ENCODE peak calls at places on chromosomes 4 and X, in ten cellular contexts. R, L, F, A, K, Z, I, O, J and T are unnamed samples.

GRCh38 chr4:149161247-149161646 is 654.4 kb downstream of the IQCM start:
- DNase-seq in R (no peak), L (no peak), F (no peak), A (no peak), K (no peak), Z (no peak), I (no peak), O (no peak), J (peak; percentile 56), T (no peak)

GRCh38 chr4:144656857-144657256 is 10.9 kb downstream of the HHIP start:
- DNase-seq in R (no peak), L (no peak), F (no peak), A (no peak), K (no peak), Z (no peak), I (no peak), O (no peak), J (peak; percentile 51), T (peak; percentile 31)

GRCh38 chr4:24234288-24234848 is 344.5 kb upstream of the PPARGC1A start:
- DNase-seq in R (no peak), L (no peak), F (no peak), A (no peak), K (no peak), Z (no peak), I (no peak), O (no peak), J (no peak), T (no peak)

GRCh38 chr4:8221985-8222384 is 22.9 kb downstream of the SH3TC1 start:
- DNase-seq in R (no peak), L (no peak), F (no peak), A (no peak), K (no peak), Z (no peak), I (peak; percentile 68), O (no peak), J (no peak), T (no peak)

GRCh38 chr4:37001688-37002436 is 242.7 kb upstream of the NWD2 start:
- DNase-seq in R (no peak), L (no peak), F (no peak), A (no peak), K (no peak), Z (no peak), I (no peak), O (no peak), J (no peak), T (no peak)

GRCh38 chr4:52199574-52200338 is 148.7 kb downstream of the SPATA18 start:
- DNase-seq in R (no peak), L (no peak), F (no peak), A (no peak), K (no peak), Z (no peak), I (peak; percentile 2), O (no peak), J (peak; percentile 3), T (peak; percentile 5)

GRCh38 chr4:25667931-25668557 is 12.4 kb downstream of the SLC34A2 start:
- DNase-seq in R (peak; percentile 40), L (no peak), F (peak; percentile 29), A (no peak), K (no peak), Z (no peak), I (no peak), O (no peak), J (no peak), T (no peak)

GRCh38 chr4:96652158-96652557 is 812.3 kb downstream of the PDHA2 start:
- DNase-seq in R (no peak), L (no peak), F (no peak), A (no peak), K (no peak), Z (no peak), I (no peak), O (no peak), J (peak; percentile 55), T (peak; percentile 13)

GRCh38 chr4:83905952-83906351 is 370.0 kb downstream of the GPAT3 start:
- DNase-seq in R (no peak), L (no peak), F (no peak), A (no peak), K (no peak), Z (no peak), I (peak; percentile 40), O (no peak), J (no peak), T (no peak)

GRCh38 chr4:147782087-147782781 is 50.3 kb downstream of the ARHGAP10 start:
- DNase-seq in R (no peak), L (no peak), F (no peak), A (no peak), K (no peak), Z (no peak), I (no peak), O (no peak), J (peak; percentile 69), T (no peak)

GRCh38 chr4:123749408-123749807 is 352.8 kb downstream of the SPRY1 start:
- DNase-seq in R (no peak), L (no peak), F (no peak), A (no peak), K (peak; percentile 74), Z (no peak), I (no peak), O (peak; percentile 48), J (no peak), T (no peak)

GRCh38 chrX:75038925-75039324 is 113.7 kb upstream of the NEXMIF start:
- DNase-seq in R (no peak), L (no peak), F (no peak), A (no peak), K (no peak), Z (no peak), I (peak; percentile 59), O (no peak), J (no peak), T (no peak)

GRCh38 chr4:40321671-40322131 is 13.4 kb upstream of the CHRNA9 start:
- DNase-seq in R (no peak), L (no peak), F (no peak), A (peak; percentile 59), K (no peak), Z (no peak), I (peak; percentile 19), O (no peak), J (peak; percentile 72), T (no peak)

GRCh38 chr4:85747871-85748491 is 273.0 kb downstream of the ARHGAP24 start:
- DNase-seq in R (no peak), L (no peak), F (peak; percentile 67), A (peak; percentile 50), K (no peak), Z (no peak), I (peak; percentile 73), O (no peak), J (peak; percentile 88), T (peak; percentile 78)

GRCh38 chrX:36974896-36975295 is 33.3 kb upstream of the FAM47C start:
- DNase-seq in R (no peak), L (no peak), F (no peak), A (no peak), K (no peak), Z (no peak), I (no peak), O (no peak), J (no peak), T (no peak)

GRCh38 chrX:142214081-142214480 is 9.0 kb upstream of the MAGEC2 start:
- DNase-seq in R (no peak), L (no peak), F (no peak), A (no peak), K (no peak), Z (no peak), I (no peak), O (no peak), J (no peak), T (no peak)

GRCh38 chrX:76148753-76149152 is 24.1 kb upstream of the PBDC1 start:
- DNase-seq in R (no peak), L (peak; percentile 33), F (no peak), A (no peak), K (peak; percentile 84), Z (no peak), I (peak; percentile 72), O (peak; percentile 52), J (peak; percentile 62), T (no peak)
- H3K4me3 ChIP-seq in R (peak overlapping the region; percentile 35), L (no peak overlapping the region), F (no peak overlapping the region), A (peak overlapping the region; percentile 17), K (no peak overlapping the region), Z (no peak overlapping the region), I (peak overlapping the region; percentile 64), O (no peak overlapping the region), J (peak overlapping the region; percentile 16), T (no peak overlapping the region)

DNA sequence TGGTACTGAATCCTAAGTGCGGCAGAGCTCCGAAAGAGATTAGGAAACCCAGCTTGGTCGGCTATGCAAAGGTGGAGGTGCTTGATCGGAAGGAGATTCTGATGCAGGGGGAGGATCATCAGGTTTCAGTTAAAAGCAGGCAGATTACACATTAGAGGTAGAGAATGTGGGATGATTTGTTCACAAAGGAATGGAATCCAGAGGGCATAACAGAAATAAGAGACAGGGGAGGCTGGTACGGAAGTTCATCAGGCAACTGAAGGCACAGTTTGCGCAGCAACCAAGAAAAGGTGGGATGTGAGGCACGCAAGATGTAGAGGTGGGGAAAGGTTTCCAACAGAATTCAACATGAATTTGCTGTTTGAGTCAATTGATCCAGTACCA is 432 bp upstream of the ZNF330 start:
- DNase-seq in R (no peak), L (no peak), F (peak; percentile 32), A (no peak), K (no peak), Z (no peak), I (no peak), O (no peak), J (no peak), T (no peak)
- H3K4me3 ChIP-seq in R (peak overlapping the region; percentile 89), L (no peak overlapping the region), F (peak overlapping the region; percentile 89), A (peak overlapping the region; percentile 21), K (peak overlapping the region; percentile 93), Z (peak overlapping the region; percentile 96), I (peak overlapping the region; percentile 94), O (no peak overlapping the region), J (no peak overlapping the region), T (peak overlapping the region; percentile 97)

GRCh38 chrX:6778547-6779231 is 243.8 kb upstream of the VCX3A start:
- DNase-seq in R (no peak), L (no peak), F (no peak), A (no peak), K (no peak), Z (no peak), I (no peak), O (no peak), J (no peak), T (peak; percentile 0)
- H3K4me3 ChIP-seq in R (no peak overlapping the region), L (no peak overlapping the region), F (no peak overlapping the region), A (no peak overlapping the region), K (no peak overlapping the region), Z (no peak overlapping the region), I (no peak overlapping the region), O (no peak overlapping the region), J (no peak overlapping the region), T (no peak overlapping the region)

DNA sequence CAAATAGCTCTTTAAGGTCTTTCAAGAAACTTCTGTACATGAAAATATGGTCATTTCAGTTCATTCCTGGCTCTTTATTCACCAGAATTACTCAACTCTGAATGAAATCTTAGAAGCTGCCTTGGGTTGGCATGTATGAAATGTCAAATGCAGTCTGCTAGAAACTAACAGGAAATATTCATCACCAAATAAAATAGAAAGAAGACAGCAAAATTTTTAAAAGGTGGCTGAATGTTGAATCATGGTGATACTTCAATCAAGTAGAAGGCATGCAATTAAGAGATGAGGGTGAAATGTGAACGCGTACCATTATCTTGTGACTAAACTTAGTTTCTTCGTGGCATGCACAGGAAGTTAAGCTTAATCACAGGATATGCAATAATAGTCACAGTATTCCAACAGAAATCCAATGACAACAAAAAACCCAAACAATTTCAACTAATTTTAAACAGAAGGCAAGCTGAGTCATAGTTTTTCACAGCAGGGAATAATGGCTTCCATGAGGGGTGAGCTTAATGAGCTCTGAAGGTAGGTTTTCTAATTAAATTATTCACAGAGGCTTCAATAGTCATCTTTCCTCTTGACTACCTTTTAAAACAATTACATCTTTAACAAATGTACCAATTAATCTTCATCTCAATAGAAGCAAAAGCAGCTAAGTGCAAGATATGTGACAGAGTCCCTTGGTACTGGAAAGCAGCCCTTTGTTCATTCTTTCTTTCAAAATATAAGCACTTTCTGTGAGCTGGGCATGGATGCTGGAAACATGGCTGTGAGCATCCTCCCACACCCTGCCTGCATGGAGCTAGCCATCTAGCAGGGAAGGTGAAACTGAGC is 44.5 kb downstream of the SCFD2 start:
- DNase-seq in R (no peak), L (no peak), F (peak; percentile 23), A (peak; percentile 29), K (no peak), Z (no peak), I (peak; percentile 27), O (no peak), J (peak; percentile 84), T (peak; percentile 40)
- H3K4me3 ChIP-seq in R (no peak overlapping the region), L (no peak overlapping the region), F (no peak overlapping the region), A (peak overlapping the region; percentile 27), K (no peak overlapping the region), Z (no peak overlapping the region), I (no peak overlapping the region), O (peak overlapping the region; percentile 48), J (peak overlapping the region; percentile 16), T (peak overlapping the region; percentile 8)